ENCODE peak calls at places on chromosomes 6 and 20, in seven cellular contexts. A, D, L, G, I, Y and O are unnamed samples.

GRCh38 chr6:21033575-21034026 is 499.3 kb downstream of the CDKAL1 start:
- DNase-seq in G (no peak), D (no peak), A (no peak), I (no peak), Y (no peak), L (no peak), O (no peak)

GRCh38 chr6:87155272-87155919 is at the start of gene ZNF292:
- DNase-seq in I (peak), A (peak), D (peak), Y (peak), L (peak), G (peak), O (peak)

GRCh38 chr6:11009353-11009752 is 34.8 kb downstream of the ELOVL2 start:
- DNase-seq in D (peak), I (no peak), G (no peak), L (no peak), A (no peak), Y (no peak), O (no peak)

GRCh38 chr6:93886416-93886815 is 467.1 kb upstream of the EPHA7 start:
- DNase-seq in Y (no peak), L (no peak), I (no peak), D (no peak), A (no peak), G (no peak), O (no peak)

GRCh38 chr6:38241200-38241599 is 398.5 kb downstream of the BTBD9 start:
- DNase-seq in L (no peak), I (no peak), Y (no peak), D (no peak), A (no peak), G (no peak), O (no peak)

GRCh38 chr6:145727817-145728388 is 7.4 kb downstream of the EPM2A start:
- DNase-seq in G (no peak), A (no peak), I (no peak), L (no peak), Y (no peak), D (no peak), O (no peak)

GRCh38 chr6:121497869-121498462 is 62.5 kb downstream of the GJA1 start:
- DNase-seq in A (no peak), G (no peak), I (no peak), Y (no peak), L (no peak), D (no peak), O (no peak)

GRCh38 chr20:39706089-39706721 is 744.1 kb downstream of the DHX35 start:
- DNase-seq in G (no peak), D (no peak), A (no peak), Y (no peak), L (peak), I (no peak), O (no peak)

GRCh38 chr20:46905364-46906125 is 10.9 kb downstream of the EYA2 start:
- DNase-seq in L (no peak), I (no peak), G (no peak), Y (no peak), D (no peak), A (no peak), O (no peak)

GRCh38 chr6:110728501-110728900 is 86.8 kb downstream of the CDK19 start:
- DNase-seq in I (no peak), L (no peak), Y (no peak), A (no peak), D (peak), G (no peak), O (no peak)

GRCh38 chr6:37049990-37050853 is 44.8 kb downstream of the FGD2 start:
- DNase-seq in Y (no peak), D (peak), G (peak), L (no peak), I (peak), A (peak), O (peak)

GRCh38 chr20:17971571-17972013 is 2.8 kb downstream of the MGME1 start:
- DNase-seq in A (no peak), Y (no peak), I (no peak), D (no peak), L (no peak), G (no peak), O (no peak)

GRCh38 chr6:16432075-16433032 is 194.0 kb downstream of the GMPR start:
- DNase-seq in Y (no peak), L (no peak), I (no peak), A (no peak), G (no peak), D (no peak), O (no peak)

GRCh38 chr20:54193817-54194216 is 14.1 kb upstream of the PFDN4 start:
- DNase-seq in G (no peak), Y (no peak), L (no peak), A (no peak), I (no peak), D (no peak), O (no peak)